ENCODE peak calls at places on chromosomes 4 and X, in five cellular contexts. One of them, this sample, is unnamed.

GRCh38 chr4:95219109-95219508 is 329.7 kb downstream of the UNC5C start:
- DNase-seq in IMR-90: peak
- DNase-seq in A549: no peak
- DNase-seq in fibroblast of mammary gland: peak
- DNase-seq in H1: no peak
- DNase-seq in this sample: no peak

GRCh38 chrX:45668686-45669443 is 468.2 kb upstream of the DIPK2B start:
- DNase-seq in IMR-90: peak
- DNase-seq in A549: no peak
- DNase-seq in fibroblast of mammary gland: peak
- DNase-seq in H1: no peak
- DNase-seq in this sample: peak

GRCh38 chr4:121676388-121677075 is 20.2 kb downstream of the ANXA5 start:
- DNase-seq in IMR-90: no peak
- DNase-seq in A549: no peak
- DNase-seq in fibroblast of mammary gland: no peak
- DNase-seq in H1: no peak
- DNase-seq in this sample: no peak

GRCh38 chrX:34987646-34988045 is 45.0 kb downstream of the FAM47B start:
- DNase-seq in IMR-90: no peak
- DNase-seq in A549: no peak
- DNase-seq in fibroblast of mammary gland: no peak
- DNase-seq in H1: no peak
- DNase-seq in this sample: no peak

GRCh38 chrX:49618574-49618973 is 19.8 kb downstream of the GAGE1 start:
- DNase-seq in IMR-90: no peak
- DNase-seq in A549: no peak
- DNase-seq in fibroblast of mammary gland: no peak
- DNase-seq in H1: no peak
- DNase-seq in this sample: no peak

GRCh38 chrX:40478457-40479065 is 102.2 kb upstream of the ATP6AP2 start:
- DNase-seq in IMR-90: no peak
- DNase-seq in A549: no peak
- DNase-seq in fibroblast of mammary gland: no peak
- DNase-seq in H1: no peak
- DNase-seq in this sample: no peak

GRCh38 chrX:14496674-14497073 is 32.7 kb upstream of the GLRA2 start:
- DNase-seq in IMR-90: no peak
- DNase-seq in A549: no peak
- DNase-seq in fibroblast of mammary gland: no peak
- DNase-seq in H1: no peak
- DNase-seq in this sample: no peak

GRCh38 chr4:186029731-186030421 is 39.1 kb upstream of the TLR3 start:
- DNase-seq in IMR-90: peak
- DNase-seq in A549: no peak
- DNase-seq in fibroblast of mammary gland: peak
- DNase-seq in H1: no peak
- DNase-seq in this sample: peak

GRCh38 chr4:118869808-118870342 is 18.8 kb upstream of the SYNPO2 start:
- DNase-seq in IMR-90: peak
- DNase-seq in A549: no peak
- DNase-seq in fibroblast of mammary gland: peak
- DNase-seq in H1: no peak
- DNase-seq in this sample: peak

GRCh38 chr4:74451214-74451661 is 6.3 kb downstream of the AREG start:
- DNase-seq in IMR-90: peak
- DNase-seq in A549: peak
- DNase-seq in fibroblast of mammary gland: peak
- DNase-seq in H1: no peak
- DNase-seq in this sample: peak

GRCh38 chr4:151822331-151822730 is 61.5 kb upstream of the GATB start:
- DNase-seq in IMR-90: no peak
- DNase-seq in A549: no peak
- DNase-seq in fibroblast of mammary gland: no peak
- DNase-seq in H1: no peak
- DNase-seq in this sample: no peak

GRCh38 chr4:3480528-3481112 is 17.5 kb downstream of the DOK7 start:
- DNase-seq in IMR-90: peak
- DNase-seq in A549: peak
- DNase-seq in fibroblast of mammary gland: peak
- DNase-seq in H1: peak
- DNase-seq in this sample: peak

GRCh38 chr4:156615066-156615514 is 356.5 kb downstream of the PDGFC start:
- DNase-seq in IMR-90: peak
- DNase-seq in A549: no peak
- DNase-seq in fibroblast of mammary gland: peak
- DNase-seq in H1: no peak
- DNase-seq in this sample: no peak

GRCh38 chrX:135477576-135477975 is 42.9 kb upstream of the INTS6L start:
- DNase-seq in IMR-90: peak
- DNase-seq in A549: peak
- DNase-seq in fibroblast of mammary gland: peak
- DNase-seq in H1: no peak
- DNase-seq in this sample: peak

GRCh38 chr4:1291996-1292702 is 2.5 kb downstream of the MAEA start:
- DNase-seq in IMR-90: no peak
- DNase-seq in A549: no peak
- DNase-seq in fibroblast of mammary gland: no peak
- DNase-seq in H1: no peak
- DNase-seq in this sample: no peak

GRCh38 chr4:177809786-177810185 is 367.5 kb upstream of the AGA start:
- DNase-seq in IMR-90: no peak
- DNase-seq in A549: no peak
- DNase-seq in fibroblast of mammary gland: no peak
- DNase-seq in H1: no peak
- DNase-seq in this sample: no peak

GRCh38 chr4:143618811-143619210 is 81.7 kb downstream of the FREM3 start:
- DNase-seq in IMR-90: no peak
- DNase-seq in A549: no peak
- DNase-seq in fibroblast of mammary gland: no peak
- DNase-seq in H1: no peak
- DNase-seq in this sample: no peak

GRCh38 chrX:19544693-19545305 is 29.5 kb upstream of the MAP3K15 start:
- DNase-seq in IMR-90: peak
- DNase-seq in A549: peak
- DNase-seq in fibroblast of mammary gland: peak
- DNase-seq in H1: no peak
- DNase-seq in this sample: peak

GRCh38 chr4:139208404-139208945 is 31.5 kb upstream of the ELF2 start:
- DNase-seq in IMR-90: peak
- DNase-seq in A549: no peak
- DNase-seq in fibroblast of mammary gland: peak
- DNase-seq in H1: no peak
- DNase-seq in this sample: peak

GRCh38 chr4:80335554-80336358 is at the start of gene CFAP299:
- DNase-seq in IMR-90: peak
- DNase-seq in A549: peak
- DNase-seq in fibroblast of mammary gland: peak
- DNase-seq in H1: peak
- DNase-seq in this sample: peak

GRCh38 chr4:80333121-80333520 is 2.4 kb upstream of the CFAP299 start:
- DNase-seq in IMR-90: peak
- DNase-seq in A549: no peak
- DNase-seq in fibroblast of mammary gland: no peak
- DNase-seq in H1: no peak
- DNase-seq in this sample: peak

GRCh38 chr4:80336582-80336981 is 1.1 kb downstream of the CFAP299 start:
- DNase-seq in IMR-90: peak
- DNase-seq in A549: peak
- DNase-seq in fibroblast of mammary gland: peak
- DNase-seq in H1: peak
- DNase-seq in this sample: peak

GRCh38 chr4:80335226-80335553 is 340 bp upstream of the CFAP299 start:
- DNase-seq in IMR-90: no peak
- DNase-seq in A549: no peak
- DNase-seq in fibroblast of mammary gland: no peak
- DNase-seq in H1: no peak
- DNase-seq in this sample: no peak

GRCh38 chr4:80334568-80334967 is 962 bp upstream of the CFAP299 start:
- DNase-seq in IMR-90: no peak
- DNase-seq in A549: no peak
- DNase-seq in fibroblast of mammary gland: no peak
- DNase-seq in H1: no peak
- DNase-seq in this sample: no peak
- H3K4me3 ChIP-seq in IMR-90: no peak
- H3K4me3 ChIP-seq in A549: no peak
- H3K4me3 ChIP-seq in fibroblast of mammary gland: no peak
- H3K4me3 ChIP-seq in H1: no peak
- H3K4me3 ChIP-seq in this sample: no peak

DNA sequence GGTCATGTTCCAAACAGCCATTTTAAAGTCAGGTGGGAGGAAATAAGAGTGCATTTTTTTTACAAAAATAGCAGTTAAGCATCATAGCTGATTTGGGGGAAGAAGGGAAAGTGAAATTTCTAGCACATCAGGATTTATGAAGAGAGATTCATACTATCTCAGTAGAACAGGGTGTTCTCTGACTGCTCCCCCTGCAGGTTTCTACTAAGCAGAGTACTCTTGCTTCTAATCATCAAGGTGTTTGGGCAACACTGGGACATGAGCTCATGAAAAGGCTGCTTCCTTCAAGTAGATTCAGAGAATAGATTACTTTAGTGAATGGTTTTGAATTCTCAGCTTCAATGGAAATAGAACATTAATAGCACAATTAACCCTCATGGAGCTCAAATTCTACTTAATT is 591.4 kb upstream of the PCDH10 start:
- DNase-seq in IMR-90: no peak
- DNase-seq in A549: peak
- DNase-seq in fibroblast of mammary gland: no peak
- DNase-seq in H1: no peak
- DNase-seq in this sample: peak
- TF ChIP-seq CTCF in IMR-90: no peak
- TF ChIP-seq CTCF in A549: no peak
- TF ChIP-seq CTCF in fibroblast of mammary gland: no peak
- TF ChIP-seq CTCF in H1: no peak
- TF ChIP-seq CTCF in this sample: peak

GRCh38 chr4:133474511-133474910 is 325.4 kb downstream of the PCDH10 start:
- DNase-seq in IMR-90: no peak
- DNase-seq in A549: no peak
- DNase-seq in fibroblast of mammary gland: no peak
- DNase-seq in H1: no peak
- DNase-seq in this sample: no peak
- H3K4me3 ChIP-seq in IMR-90: no peak
- H3K4me3 ChIP-seq in A549: no peak
- H3K4me3 ChIP-seq in fibroblast of mammary gland: no peak
- H3K4me3 ChIP-seq in H1: no peak
- H3K4me3 ChIP-seq in this sample: no peak

GRCh38 chr4:38715076-38715475 is 51.1 kb downstream of the KLF3 start:
- DNase-seq in IMR-90: no peak
- DNase-seq in A549: no peak
- DNase-seq in fibroblast of mammary gland: no peak
- DNase-seq in H1: no peak
- DNase-seq in this sample: no peak
- TF ChIP-seq CTCF in IMR-90: no peak
- TF ChIP-seq CTCF in A549: no peak
- TF ChIP-seq CTCF in fibroblast of mammary gland: no peak
- TF ChIP-seq CTCF in H1: no peak
- TF ChIP-seq CTCF in this sample: no peak

GRCh38 chr4:7890635-7891393 is 48.8 kb downstream of the AFAP1 start:
- DNase-seq in IMR-90: peak
- DNase-seq in A549: peak
- DNase-seq in fibroblast of mammary gland: peak
- DNase-seq in H1: no peak
- DNase-seq in this sample: peak
- H3K4me3 ChIP-seq in IMR-90: no peak
- H3K4me3 ChIP-seq in A549: no peak
- H3K4me3 ChIP-seq in fibroblast of mammary gland: no peak
- H3K4me3 ChIP-seq in H1: no peak
- H3K4me3 ChIP-seq in this sample: no peak

DNA sequence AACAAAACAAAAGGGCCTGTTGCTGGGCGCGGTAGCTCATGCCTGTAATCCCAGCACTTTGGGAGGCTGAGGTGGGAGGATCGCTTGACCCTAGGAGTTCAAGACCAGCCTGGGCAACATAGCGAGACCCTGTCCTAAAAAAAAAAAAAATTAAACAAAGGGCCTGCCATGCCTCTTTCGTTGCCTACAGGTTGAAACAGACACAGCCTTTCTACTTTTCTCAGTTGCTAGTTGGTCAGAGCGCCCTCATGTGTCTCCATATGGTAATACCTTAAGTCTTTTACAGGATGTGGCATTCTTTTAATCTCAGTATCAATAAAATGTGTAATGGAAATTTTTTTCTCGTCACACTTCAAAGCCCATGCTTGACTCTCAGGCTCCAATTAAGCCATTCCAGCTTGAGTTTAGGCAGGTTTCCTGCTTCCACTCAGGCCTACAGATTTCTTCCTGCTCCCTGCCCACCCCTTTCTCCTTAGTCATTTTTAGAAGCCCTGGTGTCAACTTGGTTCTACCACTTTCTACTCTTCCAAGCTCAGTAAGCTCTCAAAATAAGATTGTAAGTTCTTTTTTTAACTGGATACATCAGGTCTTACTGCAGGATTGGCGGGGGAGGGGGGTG is 4.6 kb upstream of the SOWAHD start:
- DNase-seq in IMR-90: peak
- DNase-seq in A549: peak
- DNase-seq in fibroblast of mammary gland: peak
- DNase-seq in H1: no peak
- DNase-seq in this sample: peak
- TF ChIP-seq CTCF in IMR-90: peak
- TF ChIP-seq CTCF in A549: peak
- TF ChIP-seq CTCF in fibroblast of mammary gland: peak
- TF ChIP-seq CTCF in H1: no peak
- TF ChIP-seq CTCF in this sample: peak